ENCODE peak calls at places on chromosome 22, in ten cellular contexts. One of them, this sample, is unnamed.

GRCh38 chr22:39567135-39567946 is 3.2 kb upstream of the CACNA1I start:
- DNase-seq in fibroblast of lung: no peak
- DNase-seq in ovary: no peak
- DNase-seq in left ventricle myocardium inferior: no peak
- DNase-seq in pancreas: no peak
- DNase-seq in lower lobe of right lung: no peak
- DNase-seq in cardiac muscle cell: no peak
- DNase-seq in bronchial epithelial cell: peak; percentile 60
- DNase-seq in dorsolateral prefrontal cortex: no peak
- DNase-seq in Peyer's patch: peak; percentile 76
- DNase-seq in this sample: no peak

GRCh38 chr22:46854125-46854870 is 91.8 kb downstream of the TBC1D22A start:
- DNase-seq in fibroblast of lung: no peak
- DNase-seq in ovary: no peak
- DNase-seq in left ventricle myocardium inferior: peak; percentile 28
- DNase-seq in pancreas: no peak
- DNase-seq in lower lobe of right lung: peak; percentile 76
- DNase-seq in cardiac muscle cell: peak; percentile 45
- DNase-seq in bronchial epithelial cell: no peak
- DNase-seq in dorsolateral prefrontal cortex: no peak
- DNase-seq in Peyer's patch: peak; percentile 61
- DNase-seq in this sample: peak; percentile 76

GRCh38 chr22:47091241-47091691 is 328.8 kb downstream of the TBC1D22A start:
- DNase-seq in fibroblast of lung: peak; percentile 14
- DNase-seq in ovary: no peak
- DNase-seq in left ventricle myocardium inferior: no peak
- DNase-seq in pancreas: no peak
- DNase-seq in lower lobe of right lung: no peak
- DNase-seq in cardiac muscle cell: peak; percentile 36
- DNase-seq in bronchial epithelial cell: no peak
- DNase-seq in dorsolateral prefrontal cortex: no peak
- DNase-seq in Peyer's patch: peak; percentile 46
- DNase-seq in this sample: no peak

GRCh38 chr22:19610518-19611253 is 86.5 kb upstream of the CLDN5 start:
- DNase-seq in fibroblast of lung: no peak
- DNase-seq in ovary: no peak
- DNase-seq in left ventricle myocardium inferior: no peak
- DNase-seq in pancreas: no peak
- DNase-seq in lower lobe of right lung: no peak
- DNase-seq in cardiac muscle cell: no peak
- DNase-seq in bronchial epithelial cell: no peak
- DNase-seq in dorsolateral prefrontal cortex: no peak
- DNase-seq in Peyer's patch: peak; percentile 68
- DNase-seq in this sample: no peak

GRCh38 chr22:29663230-29663826 is 56.5 kb upstream of the CABP7 start:
- DNase-seq in fibroblast of lung: peak; percentile 75
- DNase-seq in ovary: no peak
- DNase-seq in left ventricle myocardium inferior: no peak
- DNase-seq in pancreas: no peak
- DNase-seq in lower lobe of right lung: no peak
- DNase-seq in cardiac muscle cell: no peak
- DNase-seq in bronchial epithelial cell: no peak
- DNase-seq in dorsolateral prefrontal cortex: no peak
- DNase-seq in Peyer's patch: peak; percentile 2
- DNase-seq in this sample: no peak

GRCh38 chr22:38721551-38721950 is 15.8 kb downstream of the GTPBP1 start:
- DNase-seq in fibroblast of lung: no peak
- DNase-seq in ovary: no peak
- DNase-seq in left ventricle myocardium inferior: no peak
- DNase-seq in pancreas: no peak
- DNase-seq in lower lobe of right lung: no peak
- DNase-seq in cardiac muscle cell: no peak
- DNase-seq in bronchial epithelial cell: no peak
- DNase-seq in dorsolateral prefrontal cortex: no peak
- DNase-seq in Peyer's patch: no peak
- DNase-seq in this sample: no peak

GRCh38 chr22:29713156-29713715 is 6.6 kb upstream of the CABP7 start:
- DNase-seq in fibroblast of lung: no peak
- DNase-seq in ovary: no peak
- DNase-seq in left ventricle myocardium inferior: no peak
- DNase-seq in pancreas: no peak
- DNase-seq in lower lobe of right lung: no peak
- DNase-seq in cardiac muscle cell: no peak
- DNase-seq in bronchial epithelial cell: no peak
- DNase-seq in dorsolateral prefrontal cortex: no peak
- DNase-seq in Peyer's patch: no peak
- DNase-seq in this sample: no peak

GRCh38 chr22:49882519-49883293 is 29.1 kb downstream of the ZBED4 start:
- DNase-seq in fibroblast of lung: peak; percentile 82
- DNase-seq in ovary: no peak
- DNase-seq in left ventricle myocardium inferior: no peak
- DNase-seq in pancreas: no peak
- DNase-seq in lower lobe of right lung: no peak
- DNase-seq in cardiac muscle cell: no peak
- DNase-seq in bronchial epithelial cell: no peak
- DNase-seq in dorsolateral prefrontal cortex: no peak
- DNase-seq in Peyer's patch: no peak
- DNase-seq in this sample: peak; percentile 53

GRCh38 chr22:39661842-39662676 is 91.5 kb downstream of the CACNA1I start:
- DNase-seq in fibroblast of lung: no peak
- DNase-seq in ovary: no peak
- DNase-seq in left ventricle myocardium inferior: no peak
- DNase-seq in pancreas: peak; percentile 35
- DNase-seq in lower lobe of right lung: no peak
- DNase-seq in cardiac muscle cell: no peak
- DNase-seq in bronchial epithelial cell: peak; percentile 10
- DNase-seq in dorsolateral prefrontal cortex: no peak
- DNase-seq in Peyer's patch: peak; percentile 84
- DNase-seq in this sample: no peak

GRCh38 chr22:31583861-31584485 is 78.0 kb downstream of the PISD start:
- DNase-seq in fibroblast of lung: peak; percentile 57
- DNase-seq in ovary: no peak
- DNase-seq in left ventricle myocardium inferior: no peak
- DNase-seq in pancreas: no peak
- DNase-seq in lower lobe of right lung: no peak
- DNase-seq in cardiac muscle cell: peak; percentile 31
- DNase-seq in bronchial epithelial cell: no peak
- DNase-seq in dorsolateral prefrontal cortex: no peak
- DNase-seq in Peyer's patch: peak; percentile 7
- DNase-seq in this sample: no peak

GRCh38 chr22:43411981-43412807 is at the start of gene MPPED1:
- DNase-seq in fibroblast of lung: no peak
- DNase-seq in ovary: peak; percentile 52
- DNase-seq in left ventricle myocardium inferior: no peak
- DNase-seq in pancreas: no peak
- DNase-seq in lower lobe of right lung: no peak
- DNase-seq in cardiac muscle cell: no peak
- DNase-seq in bronchial epithelial cell: no peak
- DNase-seq in dorsolateral prefrontal cortex: no peak
- DNase-seq in Peyer's patch: no peak
- DNase-seq in this sample: no peak
- H3K27me3 ChIP-seq in fibroblast of lung: peaks cover 33% of the 10 kb centered on the region
- H3K27me3 ChIP-seq in ovary: no peaks in the 10 kb centered on the region
- H3K27me3 ChIP-seq in left ventricle myocardium inferior: peaks cover 96% of the 10 kb centered on the region
- H3K27me3 ChIP-seq in pancreas: peaks cover 9% of the 10 kb centered on the region
- H3K27me3 ChIP-seq in lower lobe of right lung: peaks cover 65% of the 10 kb centered on the region
- H3K27me3 ChIP-seq in cardiac muscle cell: peaks cover 88% of the 10 kb centered on the region
- H3K27me3 ChIP-seq in bronchial epithelial cell: peaks cover 51% of the 10 kb centered on the region
- H3K27me3 ChIP-seq in dorsolateral prefrontal cortex: peaks cover 21% of the 10 kb centered on the region
- H3K27me3 ChIP-seq in Peyer's patch: no peaks in the 10 kb centered on the region
- H3K27me3 ChIP-seq in this sample: peaks cover 58% of the 10 kb centered on the region

DNA sequence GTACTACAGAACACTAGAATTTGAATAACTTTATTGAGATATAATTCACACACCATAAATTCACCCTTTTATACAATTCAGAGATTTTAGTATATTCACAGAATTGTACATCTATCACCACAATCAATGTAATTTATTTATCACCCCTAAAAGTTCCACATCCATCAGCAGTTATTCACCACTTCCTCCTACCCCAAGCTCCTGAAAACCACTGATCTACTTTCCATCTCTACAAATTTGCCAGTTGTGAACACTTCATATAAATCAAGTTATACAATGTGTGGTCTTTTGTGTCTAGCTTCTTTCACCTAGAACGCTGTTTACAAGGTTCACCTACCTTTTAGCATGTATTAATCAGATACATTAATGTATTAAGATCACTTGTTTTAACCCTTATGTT is 179.6 kb downstream of the TTC28 start:
- DNase-seq in fibroblast of lung: no peak
- DNase-seq in ovary: no peak
- DNase-seq in left ventricle myocardium inferior: no peak
- DNase-seq in pancreas: no peak
- DNase-seq in lower lobe of right lung: no peak
- DNase-seq in cardiac muscle cell: no peak
- DNase-seq in bronchial epithelial cell: no peak
- DNase-seq in dorsolateral prefrontal cortex: no peak
- DNase-seq in Peyer's patch: no peak
- DNase-seq in this sample: no peak
- H3K27me3 ChIP-seq in fibroblast of lung: no peaks in the 10 kb centered on the region
- H3K27me3 ChIP-seq in ovary: no peaks in the 10 kb centered on the region
- H3K27me3 ChIP-seq in left ventricle myocardium inferior: no peaks in the 10 kb centered on the region
- H3K27me3 ChIP-seq in pancreas: no peaks in the 10 kb centered on the region
- H3K27me3 ChIP-seq in lower lobe of right lung: no peaks in the 10 kb centered on the region
- H3K27me3 ChIP-seq in cardiac muscle cell: no peaks in the 10 kb centered on the region
- H3K27me3 ChIP-seq in bronchial epithelial cell: no peaks in the 10 kb centered on the region
- H3K27me3 ChIP-seq in dorsolateral prefrontal cortex: no peaks in the 10 kb centered on the region
- H3K27me3 ChIP-seq in Peyer's patch: no peaks in the 10 kb centered on the region
- H3K27me3 ChIP-seq in this sample: no peaks in the 10 kb centered on the region

DNA sequence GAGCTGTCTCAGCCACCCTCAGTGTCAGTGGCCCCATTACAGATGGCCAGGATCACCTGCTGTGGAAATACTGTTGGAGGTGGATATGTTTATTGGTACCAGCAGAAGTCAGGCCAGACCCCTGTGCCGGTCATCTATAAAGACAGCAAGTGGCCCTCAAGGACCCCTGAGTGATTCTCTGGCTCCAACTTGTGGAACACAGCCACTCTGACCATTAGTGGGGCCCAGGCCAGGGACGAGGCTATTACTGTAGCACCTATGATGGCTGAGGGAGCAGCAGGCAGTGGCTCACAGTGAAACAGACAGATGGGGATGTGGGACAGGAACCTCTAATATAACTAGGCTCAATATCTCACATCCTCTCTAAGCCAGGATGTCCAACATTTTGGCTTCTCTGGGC is 25.5 kb upstream of the GGTLC2 start:
- DNase-seq in fibroblast of lung: no peak
- DNase-seq in ovary: no peak
- DNase-seq in left ventricle myocardium inferior: no peak
- DNase-seq in pancreas: no peak
- DNase-seq in lower lobe of right lung: no peak
- DNase-seq in cardiac muscle cell: no peak
- DNase-seq in bronchial epithelial cell: no peak
- DNase-seq in dorsolateral prefrontal cortex: no peak
- DNase-seq in Peyer's patch: no peak
- DNase-seq in this sample: no peak
- H3K27me3 ChIP-seq in fibroblast of lung: no peaks in the 10 kb centered on the region
- H3K27me3 ChIP-seq in ovary: no peaks in the 10 kb centered on the region
- H3K27me3 ChIP-seq in left ventricle myocardium inferior: peaks cover 40% of the 10 kb centered on the region
- H3K27me3 ChIP-seq in pancreas: no peaks in the 10 kb centered on the region
- H3K27me3 ChIP-seq in lower lobe of right lung: peaks cover 4% of the 10 kb centered on the region
- H3K27me3 ChIP-seq in cardiac muscle cell: no peaks in the 10 kb centered on the region
- H3K27me3 ChIP-seq in bronchial epithelial cell: no peaks in the 10 kb centered on the region
- H3K27me3 ChIP-seq in dorsolateral prefrontal cortex: no peaks in the 10 kb centered on the region
- H3K27me3 ChIP-seq in Peyer's patch: no peaks in the 10 kb centered on the region
- H3K27me3 ChIP-seq in this sample: no peaks in the 10 kb centered on the region

GRCh38 chr22:44707178-44707577 is 5.2 kb downstream of the PRR5 start:
- DNase-seq in fibroblast of lung: no peak
- DNase-seq in ovary: no peak
- DNase-seq in left ventricle myocardium inferior: no peak
- DNase-seq in pancreas: no peak
- DNase-seq in lower lobe of right lung: no peak
- DNase-seq in cardiac muscle cell: no peak
- DNase-seq in bronchial epithelial cell: no peak
- DNase-seq in dorsolateral prefrontal cortex: no peak
- DNase-seq in Peyer's patch: no peak
- DNase-seq in this sample: no peak
- H3K27me3 ChIP-seq in fibroblast of lung: peaks cover 15% of the 10 kb centered on the region
- H3K27me3 ChIP-seq in ovary: no peaks in the 10 kb centered on the region
- H3K27me3 ChIP-seq in left ventricle myocardium inferior: peaks cover 44% of the 10 kb centered on the region
- H3K27me3 ChIP-seq in pancreas: no peaks in the 10 kb centered on the region
- H3K27me3 ChIP-seq in lower lobe of right lung: no peaks in the 10 kb centered on the region
- H3K27me3 ChIP-seq in cardiac muscle cell: no peaks in the 10 kb centered on the region
- H3K27me3 ChIP-seq in bronchial epithelial cell: no peaks in the 10 kb centered on the region
- H3K27me3 ChIP-seq in dorsolateral prefrontal cortex: peaks cover 29% of the 10 kb centered on the region
- H3K27me3 ChIP-seq in Peyer's patch: no peaks in the 10 kb centered on the region
- H3K27me3 ChIP-seq in this sample: no peaks in the 10 kb centered on the region

GRCh38 chr22:37282385-37282677 is at the start of gene CYTH4:
- DNase-seq in fibroblast of lung: no peak
- DNase-seq in ovary: no peak
- DNase-seq in left ventricle myocardium inferior: peak; percentile 64
- DNase-seq in pancreas: no peak
- DNase-seq in lower lobe of right lung: peak; percentile 91
- DNase-seq in cardiac muscle cell: no peak
- DNase-seq in bronchial epithelial cell: peak; percentile 69
- DNase-seq in dorsolateral prefrontal cortex: no peak
- DNase-seq in Peyer's patch: peak; percentile 93
- DNase-seq in this sample: peak; percentile 89
- H3K27me3 ChIP-seq in fibroblast of lung: peaks cover 2% of the 10 kb centered on the region
- H3K27me3 ChIP-seq in ovary: no peaks in the 10 kb centered on the region
- H3K27me3 ChIP-seq in left ventricle myocardium inferior: peaks cover 97% of the 10 kb centered on the region
- H3K27me3 ChIP-seq in pancreas: peaks cover 6% of the 10 kb centered on the region
- H3K27me3 ChIP-seq in lower lobe of right lung: peaks cover 9% of the 10 kb centered on the region
- H3K27me3 ChIP-seq in cardiac muscle cell: no peaks in the 10 kb centered on the region
- H3K27me3 ChIP-seq in bronchial epithelial cell: peaks cover under 1% of the 10 kb centered on the region
- H3K27me3 ChIP-seq in dorsolateral prefrontal cortex: peaks cover 6% of the 10 kb centered on the region
- H3K27me3 ChIP-seq in Peyer's patch: no peaks in the 10 kb centered on the region
- H3K27me3 ChIP-seq in this sample: peaks cover 14% of the 10 kb centered on the region

GRCh38 chr22:27801197-27801615 is 350 bp downstream of the MN1 start:
- DNase-seq in fibroblast of lung: peak; percentile 66
- DNase-seq in ovary: no peak
- DNase-seq in left ventricle myocardium inferior: peak; percentile 36
- DNase-seq in pancreas: peak; percentile 31
- DNase-seq in lower lobe of right lung: no peak
- DNase-seq in cardiac muscle cell: peak; percentile 54
- DNase-seq in bronchial epithelial cell: no peak
- DNase-seq in dorsolateral prefrontal cortex: no peak
- DNase-seq in Peyer's patch: no peak
- DNase-seq in this sample: peak; percentile 69
- H3K27me3 ChIP-seq in fibroblast of lung: no peaks in the 10 kb centered on the region
- H3K27me3 ChIP-seq in ovary: no peaks in the 10 kb centered on the region
- H3K27me3 ChIP-seq in left ventricle myocardium inferior: peaks cover 49% of the 10 kb centered on the region
- H3K27me3 ChIP-seq in pancreas: no peaks in the 10 kb centered on the region
- H3K27me3 ChIP-seq in lower lobe of right lung: peaks cover 42% of the 10 kb centered on the region
- H3K27me3 ChIP-seq in cardiac muscle cell: peaks cover 36% of the 10 kb centered on the region
- H3K27me3 ChIP-seq in bronchial epithelial cell: no peaks in the 10 kb centered on the region
- H3K27me3 ChIP-seq in dorsolateral prefrontal cortex: peaks cover 9% of the 10 kb centered on the region
- H3K27me3 ChIP-seq in Peyer's patch: no peaks in the 10 kb centered on the region
- H3K27me3 ChIP-seq in this sample: peaks cover 27% of the 10 kb centered on the region

GRCh38 chr22:24681236-24681635 is 78.2 kb downstream of the GGT1 start:
- DNase-seq in fibroblast of lung: peak; percentile 51
- DNase-seq in ovary: no peak
- DNase-seq in left ventricle myocardium inferior: no peak
- DNase-seq in pancreas: no peak
- DNase-seq in lower lobe of right lung: no peak
- DNase-seq in cardiac muscle cell: peak; percentile 52
- DNase-seq in bronchial epithelial cell: no peak
- DNase-seq in dorsolateral prefrontal cortex: no peak
- DNase-seq in Peyer's patch: no peak
- DNase-seq in this sample: no peak
- H3K27me3 ChIP-seq in fibroblast of lung: no peaks in the 10 kb centered on the region
- H3K27me3 ChIP-seq in ovary: no peaks in the 10 kb centered on the region
- H3K27me3 ChIP-seq in left ventricle myocardium inferior: peaks cover 10% of the 10 kb centered on the region
- H3K27me3 ChIP-seq in pancreas: peaks cover 12% of the 10 kb centered on the region
- H3K27me3 ChIP-seq in lower lobe of right lung: peaks cover 13% of the 10 kb centered on the region
- H3K27me3 ChIP-seq in cardiac muscle cell: peaks cover 4% of the 10 kb centered on the region
- H3K27me3 ChIP-seq in bronchial epithelial cell: no peaks in the 10 kb centered on the region
- H3K27me3 ChIP-seq in dorsolateral prefrontal cortex: peaks cover 5% of the 10 kb centered on the region
- H3K27me3 ChIP-seq in Peyer's patch: no peaks in the 10 kb centered on the region
- H3K27me3 ChIP-seq in this sample: peaks cover 15% of the 10 kb centered on the region